ENCODE peak calls at places on chromosomes 16 and 17, in four cellular contexts. One of them, this sample, is unnamed.
A peak's percentile ranks its signal among the peaks of the same experiment; 100 is the strongest.

GRCh38 chr17:31739300-31739699 is 119.7 kb downstream of the COPRS start:
- DNase-seq in GM13977: no peak
- DNase-seq in GM13976: no peak
- DNase-seq in colonic mucosa: no peak
- DNase-seq in this sample: peak; percentile 86

GRCh38 chr16:8622315-8622656 is 788 bp downstream of the METTL22 start:
- DNase-seq in GM13977: peak; percentile 48
- DNase-seq in GM13976: peak; percentile 45
- DNase-seq in colonic mucosa: no peak
- DNase-seq in this sample: no peak

GRCh38 chr16:87964049-87964448 is 12.8 kb downstream of the BANP start:
- DNase-seq in GM13977: no peak
- DNase-seq in GM13976: no peak
- DNase-seq in colonic mucosa: no peak
- DNase-seq in this sample: no peak

GRCh38 chr17:63714550-63715277 is 14.8 kb upstream of the LIMD2 start:
- DNase-seq in GM13977: no peak
- DNase-seq in GM13976: no peak
- DNase-seq in colonic mucosa: no peak
- DNase-seq in this sample: no peak

GRCh38 chr17:63911657-63912100 is 621 bp upstream of the CSHL1 start:
- DNase-seq in GM13977: peak; percentile 69
- DNase-seq in GM13976: peak; percentile 78
- DNase-seq in colonic mucosa: peak; percentile 41
- DNase-seq in this sample: no peak

GRCh38 chr17:38724337-38724988 is 5.7 kb upstream of the CISD3 start:
- DNase-seq in GM13977: no peak
- DNase-seq in GM13976: no peak
- DNase-seq in colonic mucosa: peak; percentile 72
- DNase-seq in this sample: no peak

GRCh38 chr17:38879878-38880727 is 10.2 kb downstream of the LASP1 start:
- DNase-seq in GM13977: no peak
- DNase-seq in GM13976: no peak
- DNase-seq in colonic mucosa: no peak
- DNase-seq in this sample: no peak

GRCh38 chr16:17768257-17768656 is 297.5 kb upstream of the XYLT1 start:
- DNase-seq in GM13977: no peak
- DNase-seq in GM13976: no peak
- DNase-seq in colonic mucosa: no peak
- DNase-seq in this sample: peak; percentile 47

GRCh38 chr17:43025290-43025657 is 243 bp downstream of the RND2 start:
- DNase-seq in GM13977: no peak
- DNase-seq in GM13976: peak; percentile 34
- DNase-seq in colonic mucosa: no peak
- DNase-seq in this sample: no peak

GRCh38 chr17:83085103-83085502 is 5.7 kb downstream of the METRNL start:
- DNase-seq in GM13977: no peak
- DNase-seq in GM13976: no peak
- DNase-seq in colonic mucosa: no peak
- DNase-seq in this sample: no peak

GRCh38 chr16:16817203-16817602 is 438.3 kb downstream of the NPIPA7 start:
- DNase-seq in GM13977: no peak
- DNase-seq in GM13976: no peak
- DNase-seq in colonic mucosa: no peak
- DNase-seq in this sample: no peak

DNA sequence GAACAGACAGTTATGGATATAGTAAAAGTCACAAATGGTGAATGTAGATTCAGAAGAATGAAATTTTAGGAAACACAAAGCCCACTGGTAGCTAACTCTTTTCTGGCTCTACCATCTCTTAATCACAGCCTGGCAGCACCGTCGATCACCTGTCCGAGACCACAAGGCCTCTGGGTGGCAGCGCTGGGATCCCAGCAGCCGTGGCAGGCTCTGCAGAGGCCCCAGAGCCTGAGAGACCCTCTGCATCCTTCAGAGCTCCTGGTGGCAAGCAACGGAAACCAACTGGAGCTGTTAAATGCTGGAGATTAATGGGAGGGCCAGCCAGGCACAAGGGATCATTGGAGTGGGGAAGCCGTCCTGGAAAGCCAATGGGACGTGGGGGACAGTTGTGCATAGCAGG is 26.3 kb downstream of the LAT start:
- DNase-seq in GM13977: no peak
- DNase-seq in GM13976: no peak
- DNase-seq in colonic mucosa: no peak
- DNase-seq in this sample: no peak
- TF ChIP-seq CTCF in GM13977: no peak
- TF ChIP-seq CTCF in GM13976: no peak
- TF ChIP-seq CTCF in colonic mucosa: no peak
- TF ChIP-seq CTCF in this sample: no peak

DNA sequence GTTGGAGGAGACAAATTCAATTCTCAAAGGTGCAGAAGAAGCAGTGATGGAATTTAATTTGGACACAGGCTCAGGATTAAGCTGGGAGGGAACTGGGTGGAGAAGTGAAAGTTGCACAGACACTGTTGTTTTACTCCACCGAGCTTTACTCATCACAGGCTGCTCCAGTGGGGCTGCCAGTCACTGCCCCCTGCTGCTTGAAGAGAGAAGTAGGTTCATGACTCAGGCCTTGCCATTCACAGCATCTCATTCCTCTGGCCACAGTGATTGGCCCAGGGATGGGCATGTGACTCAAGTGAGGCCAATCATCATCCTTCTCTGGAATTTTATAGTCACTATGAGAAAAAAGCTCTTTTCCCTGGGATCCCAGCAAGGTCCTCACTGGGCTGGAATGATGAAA is 11.8 kb downstream of the GNAO1 start:
- DNase-seq in GM13977: peak; percentile 44
- DNase-seq in GM13976: peak; percentile 51
- DNase-seq in colonic mucosa: no peak
- DNase-seq in this sample: no peak
- TF ChIP-seq CTCF in GM13977: peak; percentile 40
- TF ChIP-seq CTCF in GM13976: peak; percentile 31
- TF ChIP-seq CTCF in colonic mucosa: peak; percentile 20
- TF ChIP-seq CTCF in this sample: peak; percentile 27

GRCh38 chr17:47279062-47279801 is 25.6 kb downstream of the ITGB3 start:
- DNase-seq in GM13977: peak; percentile 76
- DNase-seq in GM13976: peak; percentile 83
- DNase-seq in colonic mucosa: no peak
- DNase-seq in this sample: peak; percentile 80
- TF ChIP-seq CTCF in GM13977: no peak
- TF ChIP-seq CTCF in GM13976: no peak
- TF ChIP-seq CTCF in colonic mucosa: no peak
- TF ChIP-seq CTCF in this sample: peak; percentile 35

GRCh38 chr17:79429864-79430494 is 180.9 kb downstream of the RBFOX3 start:
- DNase-seq in GM13977: no peak
- DNase-seq in GM13976: no peak
- DNase-seq in colonic mucosa: no peak
- DNase-seq in this sample: no peak

GRCh38 chr17:79425686-79426085 is 185.2 kb downstream of the RBFOX3 start:
- DNase-seq in GM13977: no peak
- DNase-seq in GM13976: no peak
- DNase-seq in colonic mucosa: no peak
- DNase-seq in this sample: no peak

GRCh38 chr17:79424471-79425185 is 186.2 kb downstream of the RBFOX3 start:
- DNase-seq in GM13977: no peak
- DNase-seq in GM13976: no peak
- DNase-seq in colonic mucosa: no peak
- DNase-seq in this sample: no peak

GRCh38 chr17:79428988-79429387 is 181.9 kb downstream of the RBFOX3 start:
- DNase-seq in GM13977: no peak
- DNase-seq in GM13976: no peak
- DNase-seq in colonic mucosa: no peak
- DNase-seq in this sample: no peak

DNA sequence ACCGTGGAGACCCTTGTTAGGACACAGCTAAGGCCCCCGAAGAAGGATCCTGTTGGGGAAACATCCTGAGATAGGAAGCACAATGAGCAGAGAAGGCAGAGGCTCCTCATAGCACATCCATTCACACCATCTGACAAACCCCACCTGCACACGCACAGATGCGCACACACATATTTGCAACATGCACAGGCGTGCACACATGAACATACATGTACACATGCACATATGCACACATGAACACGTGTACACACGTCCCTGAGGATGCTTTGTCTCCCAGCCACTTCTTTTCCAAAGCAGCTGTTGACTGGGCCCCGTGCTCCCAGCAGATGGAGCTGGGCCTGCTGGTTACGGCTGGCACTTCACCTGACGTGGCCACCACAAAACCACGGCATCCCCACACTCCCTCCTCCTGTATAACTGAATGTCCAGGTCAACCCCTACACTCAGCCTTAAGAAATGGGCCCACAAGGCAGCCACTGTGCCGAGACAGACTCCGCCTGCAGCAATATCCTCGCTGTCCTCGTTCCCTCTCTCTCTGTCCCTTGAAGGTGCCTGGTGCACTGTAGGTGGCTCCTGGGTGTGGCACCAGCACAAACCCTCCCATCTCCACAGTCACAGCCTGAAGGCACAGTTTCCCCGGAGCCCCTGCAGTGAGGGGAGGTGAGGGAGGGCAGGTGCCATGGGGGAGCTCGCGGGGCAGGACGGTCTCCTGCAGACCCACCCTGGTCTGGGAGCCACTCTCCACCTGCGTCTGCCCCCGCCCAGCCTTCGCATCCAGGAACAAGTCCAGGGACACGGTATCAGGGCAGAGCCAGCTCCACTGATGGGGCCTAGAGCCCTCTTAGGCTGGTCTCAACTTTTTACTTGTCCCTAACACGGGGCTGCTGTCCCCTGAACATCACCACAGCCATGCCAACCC is 183.0 kb downstream of the RBFOX3 start:
- DNase-seq in GM13977: no peak
- DNase-seq in GM13976: no peak
- DNase-seq in colonic mucosa: no peak
- DNase-seq in this sample: no peak
- TF ChIP-seq CTCF in GM13977: no peak
- TF ChIP-seq CTCF in GM13976: no peak
- TF ChIP-seq CTCF in colonic mucosa: no peak
- TF ChIP-seq CTCF in this sample: no peak

GRCh38 chr17:37190493-37190892 is 185.3 kb upstream of the C17orf78 start:
- DNase-seq in GM13977: no peak
- DNase-seq in GM13976: no peak
- DNase-seq in colonic mucosa: no peak
- DNase-seq in this sample: no peak
- TF ChIP-seq CTCF in GM13977: no peak
- TF ChIP-seq CTCF in GM13976: no peak
- TF ChIP-seq CTCF in colonic mucosa: no peak
- TF ChIP-seq CTCF in this sample: no peak